ENCODE peak calls at places on chromosomes 2 and 18, in four cellular contexts. H, C, Z and Q are unnamed samples. For H3K4me1, the result is how much of the 10 kb centered on the place peaks cover.

GRCh38 chr18:9434240-9434701 is 41.0 kb upstream of the RALBP1 start:
- DNase-seq in Z (peak), H (peak), C (no peak), Q (no peak)

GRCh38 chr18:79903787-79904356 is 47.6 kb downstream of the SLC66A2 start:
- DNase-seq in H (no peak), C (peak), Z (peak), Q (no peak)

GRCh38 chr2:186603208-186603765 is 13.4 kb downstream of the ITGAV start:
- DNase-seq in Z (no peak), C (no peak), H (no peak), Q (no peak)

GRCh38 chr2:230423851-230424458 is 8.0 kb downstream of the SP100 start:
- DNase-seq in C (no peak), Z (no peak), H (no peak), Q (no peak)

GRCh38 chr2:173054466-173054865 is 21.2 kb upstream of the MAP3K20 start:
- DNase-seq in H (peak), Z (no peak), C (no peak), Q (no peak)

GRCh38 chr2:210460863-210461227 is 15.7 kb downstream of the LANCL1 start:
- DNase-seq in Z (no peak), H (no peak), C (no peak), Q (no peak)

GRCh38 chr18:30106356-30106755 is 936.2 kb downstream of the DSC3 start:
- DNase-seq in H (peak), Z (no peak), C (no peak), Q (no peak)

GRCh38 chr2:190607657-190608357 is 41.1 kb upstream of the NAB1 start:
- DNase-seq in C (no peak), Z (peak), H (no peak), Q (no peak)

GRCh38 chr18:58527116-58528010 is 101.5 kb downstream of the ALPK2 start:
- DNase-seq in C (no peak), H (no peak), Z (no peak), Q (no peak)

GRCh38 chr2:381181-381580 is 93.3 kb upstream of the ALKAL2 start:
- DNase-seq in H (no peak), C (no peak), Z (no peak), Q (no peak)

GRCh38 chr18:21242141-21243040 is at the start of gene GREB1L:
- DNase-seq in H (peak), Z (peak), C (peak), Q (no peak)

GRCh38 chr2:44360749-44361329 is 455 bp downstream of the PREPL start:
- DNase-seq in H (no peak), C (no peak), Z (no peak), Q (no peak)

GRCh38 chr2:178211943-178212342 is 17.6 kb downstream of the OSBPL6 start:
- DNase-seq in Z (no peak), C (no peak), H (peak), Q (peak)

GRCh38 chr2:69773201-69773600 is 31.3 kb downstream of the ANXA4 start:
- DNase-seq in Z (no peak), H (no peak), C (no peak), Q (no peak)

GRCh38 chr2:240465765-240466578 is 30.5 kb downstream of the GPC1 start:
- DNase-seq in C (peak), H (no peak), Z (peak), Q (no peak)

GRCh38 chr2:221088506-221088905 is 483.6 kb downstream of the EPHA4 start:
- DNase-seq in C (no peak), Z (no peak), H (no peak), Q (no peak)

GRCh38 chr2:207338220-207338607 is 172.5 kb upstream of the KLF7 start:
- DNase-seq in H (no peak), Z (no peak), C (no peak), Q (no peak)
- H3K27ac ChIP-seq in H (no peak), Z (no peak), C (no peak), Q (no peak)

GRCh38 chr2:85761946-85762345 is 8.2 kb downstream of the ATOH8 start:
- DNase-seq in C (no peak), H (no peak), Z (no peak), Q (no peak)
- H3K4me1 ChIP-seq in C (under half), H (under half), Z (under half), Q (under half)

GRCh38 chr2:112024246-112024645 is 30.8 kb upstream of the TMEM87B start:
- DNase-seq in C (no peak), H (no peak), Z (no peak), Q (no peak)
- H3K27ac ChIP-seq in C (no peak), H (no peak), Z (no peak), Q (no peak)

GRCh38 chr2:9240745-9241144 is 34.1 kb downstream of the ASAP2 start:
- DNase-seq in Z (no peak), H (no peak), C (no peak), Q (no peak)
- H3K4me1 ChIP-seq in Z (half or more), H (under half), C (under half), Q (under half)